ENCODE peak calls at places on chromosomes 2 and 18, in ten cellular contexts. U, P, L, X, V, N, T, R, O and W are unnamed samples.

GRCh38 chr2:62221141-62221540 is 25.2 kb downstream of the B3GNT2 start:
- DNase-seq in U (no peak), P (no peak), L (peak; percentile 42), X (no peak), V (no peak), N (peak; percentile 88), T (no peak), R (no peak), O (no peak), W (no peak)

GRCh38 chr2:165720526-165720925 is 73.5 kb downstream of the GALNT3 start:
- DNase-seq in U (no peak), P (no peak), L (peak; percentile 65), X (no peak), V (no peak), N (peak; percentile 64), T (no peak), R (no peak), O (no peak), W (no peak)

GRCh38 chr2:138059967-138060635 is 95.8 kb downstream of the HNMT start:
- DNase-seq in U (no peak), P (peak; percentile 73), L (peak; percentile 75), X (no peak), V (no peak), N (peak; percentile 92), T (no peak), R (no peak), O (peak; percentile 3), W (peak; percentile 79)

GRCh38 chr2:70995227-70995729 is 605 bp upstream of the TEX261 start:
- DNase-seq in U (peak; percentile 56), P (no peak), L (peak; percentile 27), X (peak; percentile 74), V (no peak), N (peak; percentile 37), T (peak; percentile 68), R (peak; percentile 12), O (no peak), W (no peak)

GRCh38 chr2:107036293-107036692 is 150.3 kb upstream of the ST6GAL2 start:
- DNase-seq in U (no peak), P (no peak), L (no peak), X (no peak), V (no peak), N (no peak), T (no peak), R (no peak), O (no peak), W (peak; percentile 24)

GRCh38 chr2:190318931-190319556 is 582 bp downstream of the HIBCH start:
- DNase-seq in U (no peak), P (peak; percentile 44), L (peak; percentile 14), X (no peak), V (no peak), N (no peak), T (peak; percentile 38), R (no peak), O (no peak), W (no peak)

GRCh38 chr2:229342376-229342775 is 71.3 kb upstream of the PID1 start:
- DNase-seq in U (no peak), P (peak; percentile 62), L (peak; percentile 35), X (peak; percentile 70), V (peak; percentile 27), N (peak; percentile 50), T (peak; percentile 62), R (no peak), O (no peak), W (peak; percentile 28)

GRCh38 chr18:76364282-76365259 is 130.5 kb downstream of the ZNF516 start:
- DNase-seq in U (no peak), P (no peak), L (no peak), X (no peak), V (no peak), N (no peak), T (no peak), R (no peak), O (no peak), W (no peak)

GRCh38 chr18:44320619-44321460 is 359.8 kb upstream of the SETBP1 start:
- DNase-seq in U (no peak), P (peak; percentile 22), L (no peak), X (peak; percentile 19), V (peak; percentile 0), N (no peak), T (no peak), R (no peak), O (no peak), W (no peak)

GRCh38 chr2:176127769-176128072 is 1.8 kb upstream of the HOXD8 start:
- DNase-seq in U (no peak), P (no peak), L (no peak), X (no peak), V (no peak), N (no peak), T (no peak), R (no peak), O (no peak), W (no peak)

GRCh38 chr2:19736191-19736831 is 165.5 kb downstream of the TTC32 start:
- DNase-seq in U (no peak), P (peak; percentile 78), L (peak; percentile 74), X (no peak), V (no peak), N (no peak), T (no peak), R (no peak), O (no peak), W (no peak)

GRCh38 chr18:28041366-28041765 is 135.6 kb downstream of the CDH2 start:
- DNase-seq in U (no peak), P (no peak), L (peak; percentile 11), X (peak; percentile 64), V (no peak), N (peak; percentile 79), T (peak; percentile 87), R (no peak), O (no peak), W (no peak)

DNA sequence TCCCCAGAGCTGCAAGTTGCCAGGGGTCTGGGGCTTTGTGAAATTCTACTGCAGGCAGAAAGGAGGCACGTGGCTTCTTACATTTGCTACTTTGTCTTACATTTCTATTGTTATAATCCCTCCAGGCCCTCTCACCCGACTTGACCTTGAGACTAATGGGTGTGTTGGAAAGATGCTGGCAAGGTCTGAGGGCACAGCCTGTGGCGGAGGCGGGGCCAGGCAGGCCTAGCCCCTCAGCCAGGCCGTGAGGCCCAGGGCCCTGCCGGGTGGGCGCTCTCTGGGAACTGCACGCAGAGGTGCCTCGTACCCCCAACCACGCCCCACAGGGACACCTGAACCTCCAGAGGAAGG is 85.7 kb upstream of the NDUFV2 start:
- DNase-seq in U (no peak), P (no peak), L (peak; percentile 62), X (no peak), V (peak; percentile 13), N (no peak), T (no peak), R (no peak), O (no peak), W (no peak)
- H3K4me3 ChIP-seq in U (no peak overlapping the region), P (peak overlapping the region; percentile 57), L (no peak overlapping the region), X (no peak overlapping the region), V (no peak overlapping the region), N (no peak overlapping the region), T (no peak overlapping the region), R (peak overlapping the region; percentile 15), O (peak overlapping the region; percentile 70), W (peak overlapping the region; percentile 56)

DNA sequence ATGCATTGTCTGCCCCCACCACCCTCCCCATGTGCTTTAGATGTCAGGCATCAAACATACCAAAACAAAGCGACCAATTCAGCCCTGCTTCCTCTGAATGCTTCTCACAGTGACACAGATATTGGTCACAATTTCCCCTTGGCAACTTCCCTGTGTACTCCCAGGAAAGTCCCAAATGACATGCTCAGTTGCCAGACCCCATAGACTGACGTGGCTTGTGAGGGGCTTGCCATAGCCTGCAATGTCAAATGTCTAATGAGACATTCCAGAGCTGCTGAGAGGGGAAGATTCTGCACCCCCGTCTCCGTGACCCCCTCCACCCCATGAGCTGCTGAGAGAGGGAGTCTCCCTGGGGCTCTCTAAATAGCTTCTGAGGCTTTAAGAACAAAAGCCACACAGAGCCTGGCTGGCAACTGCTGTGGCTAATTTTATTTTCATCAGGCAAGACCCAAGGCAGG is 47.3 kb downstream of the RFTN2 start:
- DNase-seq in U (no peak), P (no peak), L (no peak), X (no peak), V (no peak), N (peak; percentile 70), T (peak; percentile 76), R (no peak), O (no peak), W (no peak)
- H3K4me3 ChIP-seq in U (no peak overlapping the region), P (no peak overlapping the region), L (no peak overlapping the region), X (no peak overlapping the region), V (no peak overlapping the region), N (no peak overlapping the region), T (peak overlapping the region; percentile 27), R (no peak overlapping the region), O (peak overlapping the region; percentile 12), W (no peak overlapping the region)

DNA sequence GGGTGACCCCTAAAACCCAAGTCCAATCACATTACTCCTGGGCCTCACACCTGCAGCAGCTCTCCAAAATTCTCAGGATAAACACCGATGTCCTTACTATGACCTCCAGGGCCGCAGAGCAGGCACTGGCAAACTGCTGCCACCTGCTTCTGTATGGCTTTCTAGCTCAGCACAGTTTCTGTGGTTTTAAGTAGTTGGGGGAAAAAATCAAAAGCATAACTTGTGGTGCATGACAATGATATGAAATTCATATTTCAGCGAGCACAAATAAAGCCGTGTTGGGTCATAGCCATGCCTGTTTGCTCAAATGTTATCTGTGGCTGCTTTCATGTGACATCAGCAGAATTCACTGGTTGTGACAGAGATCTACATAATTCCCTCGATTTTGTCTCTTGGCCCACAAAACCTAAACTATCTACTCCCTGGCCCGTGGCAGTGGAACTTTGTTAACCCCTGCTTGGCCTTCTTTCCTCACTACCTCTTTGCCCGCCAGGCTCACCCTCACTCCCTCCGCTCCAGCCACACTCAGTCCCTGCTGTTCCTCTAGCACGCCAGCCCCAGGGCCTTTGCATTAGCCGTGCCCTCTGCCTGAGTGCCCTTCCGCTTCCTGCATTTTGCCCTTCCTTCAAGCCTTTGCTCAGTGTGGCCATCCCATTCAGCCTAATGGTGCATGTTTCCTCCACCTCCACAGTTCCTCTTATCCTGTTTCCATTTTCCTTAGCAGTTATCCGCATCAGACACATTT is 108.3 kb downstream of the AGAP1 start:
- DNase-seq in U (no peak), P (no peak), L (no peak), X (no peak), V (no peak), N (no peak), T (no peak), R (no peak), O (no peak), W (no peak)
- H3K4me3 ChIP-seq in U (no peak overlapping the region), P (no peak overlapping the region), L (no peak overlapping the region), X (no peak overlapping the region), V (no peak overlapping the region), N (no peak overlapping the region), T (no peak overlapping the region), R (no peak overlapping the region), O (no peak overlapping the region), W (no peak overlapping the region)

DNA sequence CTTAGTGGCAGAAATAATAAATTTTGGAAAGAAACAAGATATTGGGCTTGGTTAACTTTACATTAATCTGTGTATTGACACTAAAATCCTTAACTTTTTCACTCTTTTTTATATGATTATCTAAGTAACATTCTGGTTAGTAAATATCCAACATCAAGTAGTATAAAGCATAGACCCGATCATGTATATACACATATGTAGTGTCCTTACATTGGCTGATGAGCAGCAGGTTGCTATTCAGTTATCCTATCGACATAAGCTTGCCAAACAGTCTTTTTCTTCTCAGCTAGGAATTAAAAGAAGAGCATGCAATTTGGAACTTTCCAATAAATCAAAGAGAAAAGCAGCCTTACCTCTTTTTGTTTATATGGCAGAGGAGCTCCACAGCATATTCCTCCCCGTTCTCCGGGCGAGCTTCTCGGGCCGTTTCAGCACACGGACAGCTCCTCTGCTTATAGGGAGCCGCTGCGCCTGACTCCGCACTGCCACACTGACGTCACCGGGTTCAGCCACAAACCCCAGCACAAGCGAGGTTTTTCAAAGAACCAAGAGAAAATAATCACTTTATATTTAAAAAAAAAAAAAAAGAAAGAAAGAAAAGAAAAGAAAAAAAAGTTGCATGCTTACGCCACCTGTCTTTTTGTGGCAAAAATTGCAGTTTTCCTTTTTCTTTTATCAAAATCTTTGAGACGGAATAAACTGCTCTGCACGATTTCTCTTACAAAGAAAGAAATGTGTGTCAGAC is at the start of gene SCG2:
- DNase-seq in U (peak; percentile 17), P (peak; percentile 76), L (peak; percentile 97), X (peak; percentile 78), V (peak; percentile 16), N (peak; percentile 94), T (peak; percentile 85), R (no peak), O (peak; percentile 25), W (peak; percentile 51)
- H3K4me3 ChIP-seq in U (no peak within 1 kb of the TSS), P (no peak within 1 kb of the TSS), L (no peak within 1 kb of the TSS), X (no peak within 1 kb of the TSS), V (no peak within 1 kb of the TSS), N (no peak within 1 kb of the TSS), T (no peak within 1 kb of the TSS), R (no peak within 1 kb of the TSS), O (peak within 1 kb of the TSS; percentile 4), W (peak within 1 kb of the TSS; percentile 8)